ENCODE peak calls at places on chromosomes 5 and 9, in six cellular contexts. One of them, this sample, is unnamed.

GRCh38 chr5:9924614-9925013 is 294.5 kb upstream of the TAS2R1 start:
- DNase-seq in CD8-positive, alpha-beta T cell: no peak
- DNase-seq in ovary: no peak
- DNase-seq in lung: no peak
- DNase-seq in IMR-90: peak; percentile 99
- DNase-seq in PC-9: no peak
- DNase-seq in this sample: peak; percentile 88

GRCh38 chr5:91150189-91150588 is 232.9 kb downstream of the ARRDC3 start:
- DNase-seq in CD8-positive, alpha-beta T cell: no peak
- DNase-seq in ovary: no peak
- DNase-seq in lung: no peak
- DNase-seq in IMR-90: no peak
- DNase-seq in PC-9: no peak
- DNase-seq in this sample: no peak

GRCh38 chr5:55427157-55427556 is 107.6 kb downstream of the PLPP1 start:
- DNase-seq in CD8-positive, alpha-beta T cell: no peak
- DNase-seq in ovary: no peak
- DNase-seq in lung: no peak
- DNase-seq in IMR-90: peak; percentile 90
- DNase-seq in PC-9: no peak
- DNase-seq in this sample: peak; percentile 65

GRCh38 chr5:178111925-178112324 is 1.4 kb upstream of the N4BP3 start:
- DNase-seq in CD8-positive, alpha-beta T cell: no peak
- DNase-seq in ovary: no peak
- DNase-seq in lung: no peak
- DNase-seq in IMR-90: peak; percentile 25
- DNase-seq in PC-9: no peak
- DNase-seq in this sample: no peak

GRCh38 chr5:59356813-59357381 is 536.6 kb downstream of the PDE4D start:
- DNase-seq in CD8-positive, alpha-beta T cell: no peak
- DNase-seq in ovary: peak; percentile 36
- DNase-seq in lung: peak; percentile 35
- DNase-seq in IMR-90: no peak
- DNase-seq in PC-9: no peak
- DNase-seq in this sample: no peak

GRCh38 chr5:179165421-179166170 is 105.4 kb downstream of the ZNF354C start:
- DNase-seq in CD8-positive, alpha-beta T cell: no peak
- DNase-seq in ovary: peak; percentile 31
- DNase-seq in lung: no peak
- DNase-seq in IMR-90: no peak
- DNase-seq in PC-9: no peak
- DNase-seq in this sample: no peak

GRCh38 chr5:165622864-165623536 is 2117.6 kb downstream of the MAT2B start:
- DNase-seq in CD8-positive, alpha-beta T cell: no peak
- DNase-seq in ovary: no peak
- DNase-seq in lung: no peak
- DNase-seq in IMR-90: no peak
- DNase-seq in PC-9: no peak
- DNase-seq in this sample: no peak

GRCh38 chr5:83662558-83662957 is 58.1 kb downstream of the HAPLN1 start:
- DNase-seq in CD8-positive, alpha-beta T cell: no peak
- DNase-seq in ovary: no peak
- DNase-seq in lung: no peak
- DNase-seq in IMR-90: no peak
- DNase-seq in PC-9: no peak
- DNase-seq in this sample: no peak

GRCh38 chr5:71762826-71763225 is 43.8 kb downstream of the CARTPT start:
- DNase-seq in CD8-positive, alpha-beta T cell: no peak
- DNase-seq in ovary: no peak
- DNase-seq in lung: no peak
- DNase-seq in IMR-90: no peak
- DNase-seq in PC-9: no peak
- DNase-seq in this sample: no peak

GRCh38 chr9:97470076-97470475 is 31.4 kb upstream of the TMOD1 start:
- DNase-seq in CD8-positive, alpha-beta T cell: no peak
- DNase-seq in ovary: no peak
- DNase-seq in lung: no peak
- DNase-seq in IMR-90: no peak
- DNase-seq in PC-9: peak; percentile 9
- DNase-seq in this sample: no peak

GRCh38 chr5:95699337-95699736 is 16.5 kb upstream of the SPATA9 start:
- DNase-seq in CD8-positive, alpha-beta T cell: no peak
- DNase-seq in ovary: no peak
- DNase-seq in lung: no peak
- DNase-seq in IMR-90: no peak
- DNase-seq in PC-9: no peak
- DNase-seq in this sample: no peak

GRCh38 chr9:35923927-35924763 is 14.9 kb downstream of the SPAAR start:
- DNase-seq in CD8-positive, alpha-beta T cell: no peak
- DNase-seq in ovary: peak; percentile 54
- DNase-seq in lung: no peak
- DNase-seq in IMR-90: peak; percentile 96
- DNase-seq in PC-9: peak; percentile 49
- DNase-seq in this sample: peak; percentile 61

GRCh38 chr9:91296354-91296753 is 65.4 kb downstream of the AUH start:
- DNase-seq in CD8-positive, alpha-beta T cell: no peak
- DNase-seq in ovary: no peak
- DNase-seq in lung: no peak
- DNase-seq in IMR-90: no peak
- DNase-seq in PC-9: no peak
- DNase-seq in this sample: no peak

GRCh38 chr5:135578305-135578684 is 496 bp downstream of the CXCL14 start:
- DNase-seq in CD8-positive, alpha-beta T cell: no peak
- DNase-seq in ovary: no peak
- DNase-seq in lung: no peak
- DNase-seq in IMR-90: no peak
- DNase-seq in PC-9: no peak
- DNase-seq in this sample: no peak

GRCh38 chr5:27612161-27612560 is 573.8 kb upstream of the CDH9 start:
- DNase-seq in CD8-positive, alpha-beta T cell: no peak
- DNase-seq in ovary: no peak
- DNase-seq in lung: no peak
- DNase-seq in IMR-90: no peak
- DNase-seq in PC-9: no peak
- DNase-seq in this sample: no peak

GRCh38 chr9:123657099-123657498 is 272.8 kb downstream of the DENND1A start:
- DNase-seq in CD8-positive, alpha-beta T cell: no peak
- DNase-seq in ovary: no peak
- DNase-seq in lung: no peak
- DNase-seq in IMR-90: no peak
- DNase-seq in PC-9: no peak
- DNase-seq in this sample: no peak

GRCh38 chr5:15009420-15009819 is 137.8 kb upstream of the ANKH start:
- DNase-seq in CD8-positive, alpha-beta T cell: no peak
- DNase-seq in ovary: no peak
- DNase-seq in lung: no peak
- DNase-seq in IMR-90: peak; percentile 69
- DNase-seq in PC-9: peak; percentile 63
- DNase-seq in this sample: peak; percentile 78

GRCh38 chr5:58860680-58861079 is 277.8 kb downstream of the RAB3C start:
- DNase-seq in CD8-positive, alpha-beta T cell: no peak
- DNase-seq in ovary: no peak
- DNase-seq in lung: no peak
- DNase-seq in IMR-90: no peak
- DNase-seq in PC-9: no peak
- DNase-seq in this sample: no peak

GRCh38 chr5:4730279-4730678 is 409.9 kb upstream of the ADAMTS16 start:
- DNase-seq in CD8-positive, alpha-beta T cell: no peak
- DNase-seq in ovary: no peak
- DNase-seq in lung: no peak
- DNase-seq in IMR-90: no peak
- DNase-seq in PC-9: no peak
- DNase-seq in this sample: no peak

GRCh38 chr9:122346478-122347347 is 24.1 kb upstream of the PTGS1 start:
- DNase-seq in CD8-positive, alpha-beta T cell: no peak
- DNase-seq in ovary: peak; percentile 60
- DNase-seq in lung: peak; percentile 41
- DNase-seq in IMR-90: no peak
- DNase-seq in PC-9: peak; percentile 20
- DNase-seq in this sample: no peak

GRCh38 chr5:80990971-80991370 is 30.8 kb downstream of the RASGRF2 start:
- DNase-seq in CD8-positive, alpha-beta T cell: no peak
- DNase-seq in ovary: no peak
- DNase-seq in lung: no peak
- DNase-seq in IMR-90: no peak
- DNase-seq in PC-9: peak; percentile 34
- DNase-seq in this sample: no peak

GRCh38 chr9:126478216-126478981 is 135.3 kb upstream of the LMX1B start:
- DNase-seq in CD8-positive, alpha-beta T cell: no peak
- DNase-seq in ovary: no peak
- DNase-seq in lung: no peak
- DNase-seq in IMR-90: no peak
- DNase-seq in PC-9: no peak
- DNase-seq in this sample: no peak
- H3K4me1 ChIP-seq in CD8-positive, alpha-beta T cell: peaks cover 17% of the 10 kb centered on the region
- H3K4me1 ChIP-seq in ovary: peaks cover 13% of the 10 kb centered on the region
- H3K4me1 ChIP-seq in lung: peaks cover 3% of the 10 kb centered on the region
- H3K4me1 ChIP-seq in IMR-90: peaks cover 10% of the 10 kb centered on the region
- H3K4me1 ChIP-seq in PC-9: peaks cover 10% of the 10 kb centered on the region
- H3K4me1 ChIP-seq in this sample: peaks cover 21% of the 10 kb centered on the region

GRCh38 chr5:111742166-111742565 is 14.8 kb downstream of the NREP start:
- DNase-seq in CD8-positive, alpha-beta T cell: no peak
- DNase-seq in ovary: no peak
- DNase-seq in lung: no peak
- DNase-seq in IMR-90: no peak
- DNase-seq in PC-9: no peak
- DNase-seq in this sample: no peak

GRCh38 chr5:111741270-111741669 is 15.7 kb downstream of the NREP start:
- DNase-seq in CD8-positive, alpha-beta T cell: no peak
- DNase-seq in ovary: no peak
- DNase-seq in lung: no peak
- DNase-seq in IMR-90: peak; percentile 65
- DNase-seq in PC-9: no peak
- DNase-seq in this sample: no peak

GRCh38 chr5:111743993-111744392 is 13.0 kb downstream of the NREP start:
- DNase-seq in CD8-positive, alpha-beta T cell: no peak
- DNase-seq in ovary: no peak
- DNase-seq in lung: no peak
- DNase-seq in IMR-90: peak; percentile 44
- DNase-seq in PC-9: no peak
- DNase-seq in this sample: no peak

GRCh38 chr5:111743521-111743920 is 13.5 kb downstream of the NREP start:
- DNase-seq in CD8-positive, alpha-beta T cell: no peak
- DNase-seq in ovary: no peak
- DNase-seq in lung: no peak
- DNase-seq in IMR-90: no peak
- DNase-seq in PC-9: no peak
- DNase-seq in this sample: no peak

GRCh38 chr5:111742595-111742994 is 14.4 kb downstream of the NREP start:
- DNase-seq in CD8-positive, alpha-beta T cell: no peak
- DNase-seq in ovary: peak; percentile 61
- DNase-seq in lung: no peak
- DNase-seq in IMR-90: peak; percentile 93
- DNase-seq in PC-9: no peak
- DNase-seq in this sample: no peak
- H3K4me1 ChIP-seq in CD8-positive, alpha-beta T cell: peaks cover 8% of the 10 kb centered on the region
- H3K4me1 ChIP-seq in ovary: peaks cover 4% of the 10 kb centered on the region
- H3K4me1 ChIP-seq in lung: peaks cover 8% of the 10 kb centered on the region
- H3K4me1 ChIP-seq in IMR-90: peaks cover 33% of the 10 kb centered on the region
- H3K4me1 ChIP-seq in PC-9: no peaks in the 10 kb centered on the region
- H3K4me1 ChIP-seq in this sample: peaks cover 45% of the 10 kb centered on the region

DNA sequence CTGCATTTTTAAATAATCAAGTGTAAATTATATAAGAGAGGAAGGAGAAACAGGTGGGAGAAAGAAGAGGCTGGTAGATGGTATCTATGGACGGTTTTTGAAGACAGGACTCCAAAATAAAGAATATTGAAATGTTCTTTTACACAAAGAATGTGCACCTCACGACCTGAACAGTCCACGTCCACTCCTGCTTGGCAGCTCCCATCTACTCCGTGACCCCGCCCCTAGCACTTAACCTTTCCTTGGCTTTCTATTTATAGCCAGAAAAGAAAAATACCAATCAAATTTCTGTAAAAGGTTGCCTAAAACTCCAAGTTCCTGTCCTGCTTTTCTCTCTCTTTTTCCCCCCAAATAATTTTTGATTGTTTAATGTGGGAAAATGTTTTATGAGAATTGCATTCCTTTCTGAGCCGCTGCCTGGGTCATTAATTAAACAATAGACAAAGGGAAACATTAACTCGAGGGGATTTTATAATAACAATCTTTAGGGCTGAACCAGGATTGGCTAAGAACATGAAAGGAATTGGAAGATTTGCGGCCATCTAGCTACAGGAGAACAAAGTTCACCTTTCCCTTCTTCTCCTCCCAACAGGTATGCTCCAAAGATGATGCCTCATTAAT is 173.6 kb upstream of the MAP3K1 start:
- DNase-seq in CD8-positive, alpha-beta T cell: no peak
- DNase-seq in ovary: no peak
- DNase-seq in lung: no peak
- DNase-seq in IMR-90: no peak
- DNase-seq in PC-9: no peak
- DNase-seq in this sample: no peak
- H3K4me1 ChIP-seq in CD8-positive, alpha-beta T cell: no peaks in the 10 kb centered on the region
- H3K4me1 ChIP-seq in ovary: no peaks in the 10 kb centered on the region
- H3K4me1 ChIP-seq in lung: peaks cover 5% of the 10 kb centered on the region
- H3K4me1 ChIP-seq in IMR-90: peaks cover 6% of the 10 kb centered on the region
- H3K4me1 ChIP-seq in PC-9: peaks cover 35% of the 10 kb centered on the region
- H3K4me1 ChIP-seq in this sample: peaks cover 18% of the 10 kb centered on the region

GRCh38 chr5:76854644-76855043 is 4.8 kb downstream of the S100Z start:
- DNase-seq in CD8-positive, alpha-beta T cell: no peak
- DNase-seq in ovary: no peak
- DNase-seq in lung: no peak
- DNase-seq in IMR-90: no peak
- DNase-seq in PC-9: no peak
- DNase-seq in this sample: no peak

GRCh38 chr5:76852716-76853115 is 2.9 kb downstream of the S100Z start:
- DNase-seq in CD8-positive, alpha-beta T cell: no peak
- DNase-seq in ovary: no peak
- DNase-seq in lung: no peak
- DNase-seq in IMR-90: peak; percentile 26
- DNase-seq in PC-9: no peak
- DNase-seq in this sample: no peak

GRCh38 chr5:76851713-76852369 is 2.0 kb downstream of the S100Z start:
- DNase-seq in CD8-positive, alpha-beta T cell: no peak
- DNase-seq in ovary: no peak
- DNase-seq in lung: no peak
- DNase-seq in IMR-90: no peak
- DNase-seq in PC-9: no peak
- DNase-seq in this sample: no peak

GRCh38 chr5:76849767-76850291 is at the start of gene S100Z:
- DNase-seq in CD8-positive, alpha-beta T cell: peak; percentile 24
- DNase-seq in ovary: no peak
- DNase-seq in lung: no peak
- DNase-seq in IMR-90: no peak
- DNase-seq in PC-9: no peak
- DNase-seq in this sample: no peak

DNA sequence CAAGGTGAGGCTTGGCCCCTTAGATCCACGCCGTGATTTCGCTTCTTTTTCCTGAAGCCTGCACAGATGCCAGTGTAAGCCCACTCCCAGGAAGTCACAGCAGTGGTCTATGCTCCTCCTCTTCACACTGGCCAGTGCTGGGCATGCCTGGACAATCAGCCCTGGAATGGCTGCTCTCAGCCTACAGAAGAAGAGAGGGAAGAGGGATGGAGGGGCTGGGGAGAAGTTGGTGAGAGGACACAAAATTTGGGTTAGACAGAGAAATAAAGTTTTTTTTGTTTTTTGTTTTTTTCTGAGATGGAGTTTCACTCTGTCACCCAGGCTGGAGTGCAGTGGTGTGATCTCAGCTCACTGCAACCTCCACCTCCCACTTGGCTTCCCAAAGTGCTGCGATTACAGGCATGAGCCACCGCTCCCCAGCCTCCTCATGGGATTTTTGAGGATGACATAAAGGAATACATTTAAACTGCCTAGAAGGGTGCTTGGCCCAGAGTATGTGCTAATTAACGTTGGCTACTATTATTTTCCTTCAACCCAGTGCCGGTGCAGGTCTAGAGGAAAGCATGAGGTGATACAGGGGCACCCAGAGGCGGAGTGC is 828 bp downstream of the S100Z start:
- DNase-seq in CD8-positive, alpha-beta T cell: no peak
- DNase-seq in ovary: no peak
- DNase-seq in lung: no peak
- DNase-seq in IMR-90: no peak
- DNase-seq in PC-9: no peak
- DNase-seq in this sample: no peak
- H3K4me1 ChIP-seq in CD8-positive, alpha-beta T cell: peaks cover 16% of the 10 kb centered on the region
- H3K4me1 ChIP-seq in ovary: no peaks in the 10 kb centered on the region
- H3K4me1 ChIP-seq in lung: peaks cover 1% of the 10 kb centered on the region
- H3K4me1 ChIP-seq in IMR-90: no peaks in the 10 kb centered on the region
- H3K4me1 ChIP-seq in PC-9: peaks cover 11% of the 10 kb centered on the region
- H3K4me1 ChIP-seq in this sample: no peaks in the 10 kb centered on the region